ENCODE peak calls at places on chromosomes 1 and 21, in seven cellular contexts. One of them, this sample, is unnamed.

GRCh38 chr1:80498673-80499072 is 1302.1 kb upstream of the ADGRL2 start:
- DNase-seq in NCI-H748 treated with DMSO at 0.1 percent for 48 hours: no peak
- DNase-seq in hepatic stellate cell: no peak
- DNase-seq in HEK293T: no peak
- DNase-seq in A549: no peak
- DNase-seq in heart right ventricle: no peak
- DNase-seq in RPMI8226: no peak
- DNase-seq in this sample: no peak

GRCh38 chr1:161890574-161890973 is 124.5 kb downstream of the ATF6 start:
- DNase-seq in heart right ventricle: no peak
- DNase-seq in HEK293T: no peak
- DNase-seq in RPMI8226: no peak
- DNase-seq in hepatic stellate cell: no peak
- DNase-seq in A549: no peak
- DNase-seq in NCI-H748 treated with DMSO at 0.1 percent for 48 hours: no peak
- DNase-seq in this sample: no peak

GRCh38 chr1:111483166-111483565 is 9.4 kb downstream of the C1orf162 start:
- DNase-seq in HEK293T: no peak
- DNase-seq in heart right ventricle: no peak
- DNase-seq in NCI-H748 treated with DMSO at 0.1 percent for 48 hours: no peak
- DNase-seq in hepatic stellate cell: no peak
- DNase-seq in RPMI8226: no peak
- DNase-seq in A549: no peak
- DNase-seq in this sample: peak

GRCh38 chr1:116001739-116002487 is 25.6 kb downstream of the SLC22A15 start:
- DNase-seq in RPMI8226: no peak
- DNase-seq in heart right ventricle: no peak
- DNase-seq in NCI-H748 treated with DMSO at 0.1 percent for 48 hours: no peak
- DNase-seq in HEK293T: no peak
- DNase-seq in A549: peak
- DNase-seq in hepatic stellate cell: no peak
- DNase-seq in this sample: no peak

GRCh38 chr1:4261327-4261726 is 361.3 kb upstream of the C1orf174 start:
- DNase-seq in A549: no peak
- DNase-seq in HEK293T: no peak
- DNase-seq in hepatic stellate cell: no peak
- DNase-seq in RPMI8226: no peak
- DNase-seq in heart right ventricle: no peak
- DNase-seq in NCI-H748 treated with DMSO at 0.1 percent for 48 hours: no peak
- DNase-seq in this sample: no peak

GRCh38 chr1:2093636-2094035 is 43.4 kb downstream of the PRKCZ start:
- DNase-seq in hepatic stellate cell: no peak
- DNase-seq in NCI-H748 treated with DMSO at 0.1 percent for 48 hours: no peak
- DNase-seq in RPMI8226: no peak
- DNase-seq in A549: no peak
- DNase-seq in HEK293T: no peak
- DNase-seq in heart right ventricle: no peak
- DNase-seq in this sample: no peak

GRCh38 chr21:20617130-20617529 is 381.1 kb upstream of the NCAM2 start:
- DNase-seq in NCI-H748 treated with DMSO at 0.1 percent for 48 hours: no peak
- DNase-seq in heart right ventricle: no peak
- DNase-seq in HEK293T: no peak
- DNase-seq in A549: no peak
- DNase-seq in hepatic stellate cell: no peak
- DNase-seq in RPMI8226: no peak
- DNase-seq in this sample: no peak

GRCh38 chr1:247373721-247374141 is 42.1 kb upstream of the ZNF496 start:
- DNase-seq in RPMI8226: peak
- DNase-seq in hepatic stellate cell: peak
- DNase-seq in A549: no peak
- DNase-seq in heart right ventricle: peak
- DNase-seq in HEK293T: no peak
- DNase-seq in NCI-H748 treated with DMSO at 0.1 percent for 48 hours: peak
- DNase-seq in this sample: peak

GRCh38 chr1:227959325-227959860 is 11.7 kb upstream of the WNT9A start:
- DNase-seq in hepatic stellate cell: no peak
- DNase-seq in heart right ventricle: no peak
- DNase-seq in HEK293T: no peak
- DNase-seq in A549: no peak
- DNase-seq in NCI-H748 treated with DMSO at 0.1 percent for 48 hours: no peak
- DNase-seq in RPMI8226: peak
- DNase-seq in this sample: no peak

GRCh38 chr1:25037174-25038074 is 107.3 kb upstream of the RUNX3 start:
- DNase-seq in A549: peak
- DNase-seq in NCI-H748 treated with DMSO at 0.1 percent for 48 hours: no peak
- DNase-seq in HEK293T: peak
- DNase-seq in heart right ventricle: no peak
- DNase-seq in RPMI8226: peak
- DNase-seq in hepatic stellate cell: peak
- DNase-seq in this sample: peak

GRCh38 chr1:151060241-151061011 is at the start of gene MLLT11:
- DNase-seq in NCI-H748 treated with DMSO at 0.1 percent for 48 hours: peak
- DNase-seq in A549: peak
- DNase-seq in hepatic stellate cell: peak
- DNase-seq in HEK293T: peak
- DNase-seq in RPMI8226: no peak
- DNase-seq in heart right ventricle: peak
- DNase-seq in this sample: peak

GRCh38 chr1:8090241-8090702 is 64.2 kb upstream of the ERRFI1 start:
- DNase-seq in RPMI8226: no peak
- DNase-seq in heart right ventricle: no peak
- DNase-seq in NCI-H748 treated with DMSO at 0.1 percent for 48 hours: no peak
- DNase-seq in HEK293T: no peak
- DNase-seq in hepatic stellate cell: peak
- DNase-seq in A549: no peak
- DNase-seq in this sample: peak

GRCh38 chr1:183568176-183569041 is 21.9 kb downstream of the NCF2 start:
- DNase-seq in hepatic stellate cell: no peak
- DNase-seq in NCI-H748 treated with DMSO at 0.1 percent for 48 hours: no peak
- DNase-seq in A549: no peak
- DNase-seq in RPMI8226: no peak
- DNase-seq in HEK293T: no peak
- DNase-seq in heart right ventricle: peak
- DNase-seq in this sample: no peak

GRCh38 chr1:7366955-7367665 is 404.0 kb upstream of the VAMP3 start:
- DNase-seq in A549: no peak
- DNase-seq in NCI-H748 treated with DMSO at 0.1 percent for 48 hours: peak
- DNase-seq in RPMI8226: peak
- DNase-seq in heart right ventricle: no peak
- DNase-seq in hepatic stellate cell: no peak
- DNase-seq in HEK293T: no peak
- DNase-seq in this sample: no peak

GRCh38 chr1:115771847-115772457 is 3.4 kb upstream of the CASQ2 start:
- DNase-seq in NCI-H748 treated with DMSO at 0.1 percent for 48 hours: peak
- DNase-seq in hepatic stellate cell: peak
- DNase-seq in heart right ventricle: peak
- DNase-seq in HEK293T: peak
- DNase-seq in RPMI8226: peak
- DNase-seq in A549: peak
- DNase-seq in this sample: peak

GRCh38 chr1:235703516-235703915 is 53.9 kb upstream of the GNG4 start:
- DNase-seq in RPMI8226: no peak
- DNase-seq in HEK293T: no peak
- DNase-seq in heart right ventricle: no peak
- DNase-seq in hepatic stellate cell: peak
- DNase-seq in NCI-H748 treated with DMSO at 0.1 percent for 48 hours: no peak
- DNase-seq in A549: peak
- DNase-seq in this sample: peak